ENCODE peak calls at places on chromosomes 11 and 22, in four cellular contexts. R, F, Z and H are unnamed samples.

GRCh38 chr22:39545310-39546063 is 12.9 kb upstream of the RPS19BP1 start:
- DNase-seq in R (no peak), F (no peak), Z (peak), H (no peak)

GRCh38 chr22:43188829-43189545 is 2.1 kb upstream of the TTLL12 start:
- DNase-seq in R (no peak), F (no peak), Z (no peak), H (peak)

GRCh38 chr11:11845551-11845950 is 3.8 kb downstream of the USP47 start:
- DNase-seq in R (no peak), F (no peak), Z (no peak), H (no peak)

GRCh38 chr11:115221461-115222069 is 282.6 kb downstream of the CADM1 start:
- DNase-seq in R (no peak), F (peak), Z (no peak), H (no peak)

GRCh38 chr22:44931077-44931540 is 78.7 kb downstream of the PHF21B start:
- DNase-seq in R (no peak), F (no peak), Z (no peak), H (no peak)

GRCh38 chr11:8459711-8460399 is 134.2 kb downstream of the STK33 start:
- DNase-seq in R (no peak), F (no peak), Z (no peak), H (no peak)

GRCh38 chr11:89487016-89487415 is 4.2 kb downstream of the NOX4 start:
- DNase-seq in R (no peak), F (no peak), Z (no peak), H (no peak)

GRCh38 chr22:28907311-28908008 is 24.1 kb downstream of the ZNRF3 start:
- DNase-seq in R (no peak), F (peak), Z (no peak), H (no peak)

GRCh38 chr22:20298803-20299735 is 20.8 kb downstream of the DGCR6L start:
- DNase-seq in R (peak), F (no peak), Z (peak), H (peak)

GRCh38 chr11:23755769-23756168 is 741.1 kb upstream of the LUZP2 start:
- DNase-seq in R (no peak), F (no peak), Z (no peak), H (no peak)

GRCh38 chr11:15541079-15541478 is 426.4 kb downstream of the INSC start:
- DNase-seq in R (no peak), F (no peak), Z (no peak), H (no peak)
- TF ChIP-seq CHD4 in R (no peak), F (no peak), Z (no peak), H (no peak)

GRCh38 chr11:126601136-126601535 is 245.7 kb downstream of the ST3GAL4 start:
- DNase-seq in R (no peak), F (no peak), Z (no peak), H (no peak)
- TF ChIP-seq CHD4 in R (no peak), F (no peak), Z (no peak), H (no peak)

GRCh38 chr22:32318361-32318760 is 39.3 kb upstream of the RFPL3 start:
- DNase-seq in R (no peak), F (no peak), Z (no peak), H (no peak)
- TF ChIP-seq CHD4 in R (no peak), F (no peak), Z (no peak), H (no peak)

DNA sequence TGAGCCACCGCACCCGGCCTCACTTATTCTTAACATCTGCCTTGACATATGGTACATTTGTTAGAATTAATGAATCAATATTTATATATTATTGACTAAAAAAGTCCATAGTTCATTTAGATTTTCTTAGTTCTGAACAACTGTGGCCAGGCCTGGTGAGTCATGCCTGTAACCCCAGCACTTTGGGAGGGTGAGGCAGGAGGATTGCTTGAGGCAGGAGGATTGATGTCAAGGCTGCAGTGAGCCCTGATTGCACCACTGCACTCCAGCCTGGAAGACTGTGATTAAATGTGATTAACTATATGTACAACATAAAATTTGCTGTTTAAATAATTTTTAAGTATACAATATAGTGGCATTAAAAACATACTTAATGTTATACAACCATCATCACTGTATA is 5.6 kb downstream of the UVRAG start:
- DNase-seq in R (no peak), F (no peak), Z (no peak), H (no peak)
- TF ChIP-seq CHD4 in R (no peak), F (no peak), Z (no peak), H (no peak)

GRCh38 chr11:62556102-62556871 is 9.7 kb upstream of the AHNAK start:
- DNase-seq in R (peak), F (peak), Z (peak), H (no peak)

GRCh38 chr11:62554377-62554776 is 7.8 kb upstream of the AHNAK start:
- DNase-seq in R (no peak), F (no peak), Z (no peak), H (no peak)

GRCh38 chr11:62553839-62554361 is 7.3 kb upstream of the AHNAK start:
- DNase-seq in R (peak), F (no peak), Z (no peak), H (no peak)

GRCh38 chr11:62556872-62557631 is 10.4 kb upstream of the AHNAK start:
- DNase-seq in R (no peak), F (peak), Z (peak), H (no peak)

GRCh38 chr11:62555464-62556092 is 9.0 kb upstream of the AHNAK start:
- DNase-seq in R (peak), F (peak), Z (peak), H (no peak)
- TF ChIP-seq CHD4 in R (no peak), F (no peak), Z (no peak), H (no peak)

DNA sequence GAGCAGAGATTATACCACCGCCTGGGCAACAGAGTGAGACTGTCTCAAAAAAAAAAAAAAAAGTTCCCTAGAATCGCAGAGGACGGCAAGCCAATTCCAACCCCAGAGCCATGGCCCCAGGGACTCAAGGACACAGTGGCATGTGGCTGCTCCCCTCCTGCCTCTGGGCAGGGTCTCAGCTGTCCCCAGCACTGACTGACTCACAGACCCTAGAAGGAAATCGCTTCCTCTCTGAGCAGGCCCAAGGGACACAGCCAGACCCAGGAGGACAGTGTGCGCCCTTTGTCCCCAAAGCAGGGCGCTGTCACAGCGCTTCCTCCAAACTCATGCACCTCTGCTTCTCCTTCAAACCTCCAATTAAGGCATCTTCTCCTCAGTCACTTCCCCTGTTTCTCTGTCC is 2.3 kb downstream of the PACSIN3 start:
- DNase-seq in R (no peak), F (no peak), Z (no peak), H (no peak)
- TF ChIP-seq CHD4 in R (no peak), F (no peak), Z (no peak), H (no peak)

GRCh38 chr22:27344546-27344945 is 457.0 kb downstream of the MN1 start:
- DNase-seq in R (no peak), F (no peak), Z (no peak), H (no peak)

GRCh38 chr22:27348634-27349033 is 452.9 kb downstream of the MN1 start:
- DNase-seq in R (no peak), F (no peak), Z (no peak), H (no peak)

GRCh38 chr22:27349456-27349855 is 452.1 kb downstream of the MN1 start:
- DNase-seq in R (no peak), F (no peak), Z (no peak), H (no peak)

GRCh38 chr22:27347951-27348350 is 453.6 kb downstream of the MN1 start:
- DNase-seq in R (no peak), F (no peak), Z (no peak), H (no peak)

DNA sequence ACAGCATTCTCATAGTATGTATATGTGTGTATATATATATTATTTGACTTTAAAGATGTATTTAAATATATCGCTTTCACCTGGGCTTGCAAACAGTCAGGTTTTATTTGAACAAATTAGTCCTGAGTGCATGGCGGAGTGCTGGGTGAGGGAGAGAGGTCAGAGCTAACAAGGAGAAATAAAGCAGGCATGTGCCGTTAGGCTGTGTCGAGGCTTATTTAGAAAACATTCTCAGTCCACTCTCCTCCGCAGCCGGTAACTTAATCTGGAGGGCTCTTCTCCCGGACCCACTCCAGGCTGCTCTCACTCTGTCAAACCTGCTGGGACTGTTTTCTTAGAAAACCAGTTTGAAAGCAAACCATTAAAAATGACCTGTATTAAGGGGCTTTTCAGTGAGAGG is 455.9 kb downstream of the MN1 start:
- DNase-seq in R (no peak), F (no peak), Z (no peak), H (no peak)
- TF ChIP-seq CHD4 in R (no peak), F (no peak), Z (no peak), H (no peak)

GRCh38 chr11:3014314-3014938 is 22.3 kb upstream of the NAP1L4 start:
- DNase-seq in R (no peak), F (no peak), Z (no peak), H (no peak)
- TF ChIP-seq CHD4 in R (no peak), F (no peak), Z (no peak), H (no peak)